ENCODE peak calls at places on chromosome 7, in ten cellular contexts. A is CD8-positive, alpha-beta T cell; J is right cardiac atrium; T is transverse colon; K is mucosa of descending colon; S is stomach; D is GM23248; V is right atrium auricular region; L is heart right ventricle; B is right lobe of liver. G is an unnamed sample. For H3K4me1, the result is how much of the 10 kb centered on the place peaks cover.

GRCh38 chr7:36653671-36654355 is 70.5 kb downstream of the AOAH start:
- DNase-seq in A (no peak), J (no peak), T (no peak), K (no peak), S (no peak), D (peak), V (no peak), L (no peak), B (no peak), G (no peak)

GRCh38 chr7:102883098-102883860 is 29.5 kb upstream of the LRRC17 start:
- DNase-seq in A (no peak), J (no peak), T (no peak), K (no peak), S (no peak), D (peak), V (no peak), L (no peak), B (no peak), G (no peak)

GRCh38 chr7:1418505-1419309 is 40.6 kb downstream of the MICALL2 start:
- DNase-seq in A (no peak), J (peak), T (no peak), K (no peak), S (no peak), D (peak), V (no peak), L (no peak), B (no peak), G (no peak)

GRCh38 chr7:150406565-150407421 is 27.7 kb downstream of the ZNF775 start:
- DNase-seq in A (no peak), J (no peak), T (peak), K (peak), S (no peak), D (peak), V (no peak), L (no peak), B (no peak), G (no peak)

GRCh38 chr7:105782391-105783063 is 93.9 kb downstream of the ATXN7L1 start:
- DNase-seq in A (no peak), J (no peak), T (no peak), K (no peak), S (no peak), D (peak), V (no peak), L (no peak), B (no peak), G (no peak)

GRCh38 chr7:148540041-148540738 is 50.4 kb upstream of the C7orf33 start:
- DNase-seq in A (no peak), J (peak), T (no peak), K (peak), S (no peak), D (peak), V (peak), L (peak), B (no peak), G (peak)

GRCh38 chr7:94449151-94449725 is 54.5 kb downstream of the COL1A2 start:
- DNase-seq in A (no peak), J (no peak), T (no peak), K (no peak), S (no peak), D (peak), V (no peak), L (no peak), B (no peak), G (no peak)

GRCh38 chr7:115704884-115705283 is 325.7 kb downstream of the TFEC start:
- DNase-seq in A (no peak), J (no peak), T (no peak), K (no peak), S (no peak), D (no peak), V (no peak), L (no peak), B (no peak), G (no peak)

GRCh38 chr7:3204526-3204925 is 96.5 kb upstream of the SDK1 start:
- DNase-seq in A (no peak), J (no peak), T (no peak), K (no peak), S (no peak), D (no peak), V (peak), L (no peak), B (no peak), G (no peak)

GRCh38 chr7:80224416-80224815 is 89.8 kb downstream of the GNAI1 start:
- DNase-seq in A (no peak), J (no peak), T (no peak), K (no peak), S (no peak), D (no peak), V (no peak), L (no peak), B (no peak), G (no peak)

GRCh38 chr7:123647106-123647730 is 8.4 kb upstream of the LMOD2 start:
- DNase-seq in A (no peak), J (no peak), T (no peak), K (no peak), S (no peak), D (peak), V (no peak), L (no peak), B (no peak), G (no peak)

GRCh38 chr7:95609277-95609971 is 13.1 kb upstream of the PDK4 start:
- DNase-seq in A (no peak), J (peak), T (peak), K (no peak), S (peak), D (peak), V (no peak), L (peak), B (no peak), G (no peak)

GRCh38 chr7:142461437-142461836 is 203.6 kb upstream of the PRSS58 start:
- DNase-seq in A (no peak), J (no peak), T (no peak), K (no peak), S (no peak), D (peak), V (no peak), L (no peak), B (no peak), G (no peak)

GRCh38 chr7:105454058-105454739 is 65.5 kb upstream of the SRPK2 start:
- DNase-seq in A (no peak), J (no peak), T (no peak), K (no peak), S (no peak), D (peak), V (no peak), L (no peak), B (no peak), G (no peak)

GRCh38 chr7:93717217-93717900 is 142.8 kb upstream of the CALCR start:
- DNase-seq in A (no peak), J (no peak), T (no peak), K (no peak), S (no peak), D (peak), V (no peak), L (no peak), B (no peak), G (no peak)

GRCh38 chr7:122311719-122312118 is 7.2 kb upstream of the FEZF1 start:
- DNase-seq in A (no peak), J (peak), T (no peak), K (peak), S (no peak), D (no peak), V (no peak), L (no peak), B (no peak), G (no peak)

GRCh38 chr7:154903083-154903731 is 99.7 kb downstream of the PAXIP1 start:
- DNase-seq in A (no peak), J (no peak), T (no peak), K (no peak), S (peak), D (no peak), V (no peak), L (no peak), B (no peak), G (no peak)

GRCh38 chr7:75735581-75736350 is 3.0 kb downstream of the HIP1 start:
- DNase-seq in A (no peak), J (no peak), T (no peak), K (no peak), S (no peak), D (no peak), V (no peak), L (no peak), B (no peak), G (no peak)

GRCh38 chr7:75737856-75738603 is 711 bp downstream of the HIP1 start:
- DNase-seq in A (no peak), J (peak), T (peak), K (no peak), S (no peak), D (peak), V (no peak), L (no peak), B (no peak), G (no peak)

GRCh38 chr7:75734586-75735047 is 4.1 kb downstream of the HIP1 start:
- DNase-seq in A (no peak), J (no peak), T (no peak), K (no peak), S (no peak), D (peak), V (no peak), L (no peak), B (no peak), G (no peak)

GRCh38 chr7:75732764-75733630 is 5.7 kb downstream of the HIP1 start:
- DNase-seq in A (no peak), J (no peak), T (no peak), K (no peak), S (no peak), D (peak), V (no peak), L (no peak), B (no peak), G (no peak)

DNA sequence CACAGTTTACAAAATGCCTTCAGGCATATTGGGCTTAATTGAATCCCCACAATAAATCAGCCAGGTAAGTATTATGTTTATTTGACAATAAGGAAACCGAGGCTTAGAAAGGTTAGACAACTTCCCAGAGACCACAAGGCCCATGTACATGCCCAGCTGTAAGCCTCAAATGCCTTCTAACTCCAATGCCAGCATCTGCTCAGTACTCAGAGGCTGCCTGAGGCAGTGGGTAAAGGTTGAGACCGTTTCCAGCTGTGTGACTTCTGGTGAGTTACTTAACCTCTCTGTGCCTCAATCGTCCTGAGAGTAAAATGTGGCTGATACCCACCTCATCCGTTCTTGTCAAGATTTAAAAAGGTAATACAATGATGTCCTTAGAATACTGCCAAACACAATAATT is 3.7 kb downstream of the HIP1 start:
- DNase-seq in A (no peak), J (no peak), T (no peak), K (no peak), S (no peak), D (peak), V (no peak), L (no peak), B (no peak), G (no peak)
- H3K4me1 ChIP-seq in A (under half), J (under half), T (under half), K (under half), S (under half), D (under half), V (under half), L (under half), B (under half), G (under half)

GRCh38 chr7:19178595-19178994 is 33.4 kb upstream of the FERD3L start:
- DNase-seq in A (no peak), J (no peak), T (no peak), K (no peak), S (no peak), D (no peak), V (no peak), L (no peak), B (no peak), G (no peak)

GRCh38 chr7:19177269-19177668 is 32.0 kb upstream of the FERD3L start:
- DNase-seq in A (no peak), J (no peak), T (no peak), K (no peak), S (no peak), D (peak), V (no peak), L (no peak), B (no peak), G (no peak)

GRCh38 chr7:19181634-19182033 is 36.4 kb upstream of the FERD3L start:
- DNase-seq in A (no peak), J (no peak), T (no peak), K (no peak), S (no peak), D (peak), V (no peak), L (no peak), B (no peak), G (no peak)
- H3K4me1 ChIP-seq in A (under half), J (under half), T (under half), K (under half), S (under half), D (under half), V (under half), L (under half), B (under half), G (under half)

GRCh38 chr7:27179503-27180430 is 5.3 kb downstream of the HOXA11 start:
- DNase-seq in A (peak), J (peak), T (peak), K (peak), S (peak), D (peak), V (no peak), L (no peak), B (peak), G (peak)

GRCh38 chr7:27177795-27178320 is 3.7 kb upstream of the HOXA10 start:
- DNase-seq in A (no peak), J (no peak), T (peak), K (peak), S (no peak), D (peak), V (no peak), L (no peak), B (no peak), G (no peak)

GRCh38 chr7:27180431-27181175 is 4.4 kb downstream of the HOXA11 start:
- DNase-seq in A (no peak), J (no peak), T (peak), K (peak), S (no peak), D (no peak), V (no peak), L (no peak), B (no peak), G (no peak)

GRCh38 chr7:27178366-27178765 is 4.2 kb upstream of the HOXA10 start:
- DNase-seq in A (no peak), J (no peak), T (peak), K (peak), S (no peak), D (peak), V (no peak), L (no peak), B (no peak), G (peak)

GRCh38 chr7:27179030-27179429 is 4.9 kb upstream of the HOXA10 start:
- DNase-seq in A (no peak), J (no peak), T (no peak), K (no peak), S (no peak), D (peak), V (no peak), L (no peak), B (peak), G (peak)
- H3K4me1 ChIP-seq in A (under half), J (under half), T (under half), K (under half), S (under half), D (half or more), V (under half), L (under half), B (under half), G (under half)

DNA sequence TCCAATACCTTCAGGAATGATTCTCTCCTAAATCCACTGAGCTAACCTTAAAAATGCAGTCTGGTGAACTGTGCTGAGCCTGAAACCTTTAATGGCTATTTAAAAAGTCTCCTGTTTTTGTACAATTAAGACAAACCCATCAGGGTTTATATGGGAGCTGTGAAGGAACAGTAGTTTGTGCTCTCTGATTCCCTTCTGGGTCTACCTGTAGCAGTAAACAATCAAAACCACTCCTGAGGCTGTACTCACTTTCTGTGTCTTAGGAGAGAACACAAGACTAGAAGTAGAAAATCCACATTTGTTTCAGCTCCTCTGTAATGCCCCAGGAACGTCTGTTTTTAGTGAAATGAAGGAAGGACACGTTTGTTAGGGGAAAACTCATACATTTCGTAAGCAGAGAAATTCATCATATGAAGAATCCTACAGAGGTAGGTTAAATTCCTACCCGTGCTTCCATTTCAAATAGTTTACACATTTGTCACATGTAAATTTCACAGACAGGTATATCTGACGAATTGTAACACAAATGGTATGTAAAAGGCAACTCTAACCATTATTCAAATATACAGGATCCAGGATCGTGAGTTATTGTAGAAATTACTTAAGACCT is 2.6 kb downstream of the CUX1 start:
- DNase-seq in A (no peak), J (no peak), T (no peak), K (no peak), S (no peak), D (no peak), V (no peak), L (no peak), B (no peak), G (no peak)
- H3K4me1 ChIP-seq in A (under half), J (under half), T (under half), K (under half), S (half or more), D (under half), V (half or more), L (half or more), B (under half), G (under half)

GRCh38 chr7:75914655-75915415 is at the start of gene POR:
- DNase-seq in A (peak), J (peak), T (peak), K (peak), S (peak), D (peak), V (peak), L (peak), B (peak), G (peak)

GRCh38 chr7:75914169-75914654 is 743 bp upstream of the POR start:
- DNase-seq in A (no peak), J (peak), T (peak), K (no peak), S (no peak), D (no peak), V (no peak), L (no peak), B (no peak), G (no peak)

GRCh38 chr7:75916259-75916658 is 1.3 kb downstream of the POR start:
- DNase-seq in A (no peak), J (no peak), T (no peak), K (no peak), S (no peak), D (no peak), V (no peak), L (no peak), B (no peak), G (no peak)

GRCh38 chr7:75915416-75916156 is 631 bp downstream of the POR start:
- DNase-seq in A (no peak), J (peak), T (peak), K (peak), S (peak), D (peak), V (no peak), L (peak), B (no peak), G (peak)

DNA sequence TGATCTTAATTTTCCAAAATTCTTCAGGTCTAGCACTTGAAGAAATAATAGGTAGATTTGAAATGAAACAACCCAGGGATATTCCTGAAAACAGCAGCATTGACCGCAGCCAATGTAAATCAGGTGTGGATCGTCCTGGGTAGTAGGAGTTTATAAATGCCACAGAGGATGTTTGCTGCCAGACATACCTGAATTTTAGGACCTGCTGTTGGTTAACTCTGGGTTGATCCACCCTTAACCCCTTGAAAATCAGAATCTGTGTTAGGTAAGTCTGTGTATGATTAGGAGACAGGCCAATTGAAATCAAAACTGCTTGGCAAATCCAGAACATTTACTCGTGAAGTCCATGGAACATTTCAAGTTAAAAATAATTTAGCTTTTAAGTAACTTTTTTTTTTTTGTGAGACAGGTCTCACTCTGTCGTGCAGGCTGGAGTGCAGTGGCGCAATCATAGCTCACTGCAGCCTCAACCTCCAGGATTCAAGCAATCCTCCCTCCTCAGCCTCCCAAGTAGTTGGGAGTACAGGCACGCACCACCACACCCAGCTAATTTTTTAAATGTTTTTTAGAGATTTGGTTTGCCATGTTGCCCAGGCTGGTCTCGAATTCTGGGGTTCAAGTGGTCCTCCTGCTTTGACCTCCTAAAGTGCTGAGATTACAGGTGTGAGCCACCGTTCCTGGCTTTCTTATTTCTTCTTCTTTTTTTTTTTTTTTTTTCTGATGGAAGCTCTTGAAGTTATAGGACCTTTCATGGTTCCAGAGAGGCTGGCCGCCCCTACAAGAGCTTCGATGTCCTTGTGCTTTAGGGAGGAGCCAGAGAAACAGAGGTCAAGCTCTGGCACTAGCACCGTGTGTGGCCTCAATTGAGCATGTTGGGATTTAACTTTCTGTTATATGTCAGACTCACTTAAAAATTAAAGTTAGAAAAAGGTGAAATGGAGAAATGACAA is 2.0 kb downstream of the POR start:
- DNase-seq in A (no peak), J (no peak), T (no peak), K (no peak), S (no peak), D (no peak), V (no peak), L (no peak), B (no peak), G (no peak)
- H3K4me1 ChIP-seq in A (under half), J (under half), T (under half), K (under half), S (half or more), D (under half), V (half or more), L (half or more), B (under half), G (under half)

GRCh38 chr7:98285132-98286092 is 3.9 kb downstream of the BRI3 start:
- DNase-seq in A (no peak), J (no peak), T (no peak), K (peak), S (no peak), D (peak), V (no peak), L (no peak), B (no peak), G (no peak)
- H3K4me1 ChIP-seq in A (under half), J (under half), T (half or more), K (half or more), S (half or more), D (under half), V (half or more), L (half or more), B (under half), G (under half)

GRCh38 chr7:127677433-127678230 is 25.6 kb downstream of the SND1 start:
- DNase-seq in A (no peak), J (no peak), T (no peak), K (no peak), S (no peak), D (no peak), V (no peak), L (no peak), B (no peak), G (no peak)
- H3K4me1 ChIP-seq in A (under half), J (under half), T (under half), K (under half), S (under half), D (under half), V (under half), L (under half), B (under half), G (under half)

GRCh38 chr7:108308913-108309312 is 147.3 kb downstream of the NRCAM start:
- DNase-seq in A (no peak), J (no peak), T (no peak), K (no peak), S (no peak), D (peak), V (no peak), L (no peak), B (no peak), G (no peak)

GRCh38 chr7:108311446-108312168 is 144.6 kb downstream of the NRCAM start:
- DNase-seq in A (no peak), J (no peak), T (no peak), K (no peak), S (no peak), D (peak), V (no peak), L (no peak), B (no peak), G (no peak)

GRCh38 chr7:108307246-108307982 is 148.8 kb downstream of the NRCAM start:
- DNase-seq in A (no peak), J (no peak), T (no peak), K (no peak), S (no peak), D (no peak), V (no peak), L (no peak), B (no peak), G (no peak)

GRCh38 chr7:108310351-108310750 is 145.9 kb downstream of the NRCAM start:
- DNase-seq in A (no peak), J (no peak), T (no peak), K (no peak), S (no peak), D (peak), V (no peak), L (no peak), B (no peak), G (no peak)

GRCh38 chr7:108308276-108308675 is 148.0 kb downstream of the NRCAM start:
- DNase-seq in A (no peak), J (no peak), T (no peak), K (no peak), S (no peak), D (peak), V (no peak), L (no peak), B (no peak), G (no peak)
- H3K4me1 ChIP-seq in A (under half), J (under half), T (under half), K (under half), S (under half), D (under half), V (under half), L (under half), B (under half), G (under half)